ENCODE peak calls at places on chromosomes 5 and 9, in six cellular contexts. One of them, this sample, is unnamed.

GRCh38 chr9:136740069-136740468 is 2.7 kb downstream of the LCN10 start:
- DNase-seq in astrocyte: no peak
- DNase-seq in stimulated activated CD8-positive, alpha-beta memory T cell treated with anti-CD3 and anti-CD28 coated beads, Interleukin-12 subunit alpha, Interleukin-12 subunit beta, amount 100 ng/mL, for 1 hour: no peak
- DNase-seq in iris pigment epithelial cell: no peak
- DNase-seq in NCI-H1092 treated with DMSO at 0.1 percent for 48 hours: no peak
- DNase-seq in right atrium auricular region: no peak
- DNase-seq in this sample: no peak

GRCh38 chr9:121454972-121455371 is 44.7 kb downstream of the GGTA1 start:
- DNase-seq in right atrium auricular region: no peak
- DNase-seq in stimulated activated CD8-positive, alpha-beta memory T cell treated with anti-CD3 and anti-CD28 coated beads, Interleukin-12 subunit alpha, Interleukin-12 subunit beta, amount 100 ng/mL, for 1 hour: no peak
- DNase-seq in iris pigment epithelial cell: no peak
- DNase-seq in NCI-H1092 treated with DMSO at 0.1 percent for 48 hours: no peak
- DNase-seq in astrocyte: no peak
- DNase-seq in this sample: no peak

GRCh38 chr9:13001989-13002580 is 227.3 kb downstream of the LURAP1L start:
- DNase-seq in NCI-H1092 treated with DMSO at 0.1 percent for 48 hours: no peak
- DNase-seq in right atrium auricular region: no peak
- DNase-seq in iris pigment epithelial cell: no peak
- DNase-seq in stimulated activated CD8-positive, alpha-beta memory T cell treated with anti-CD3 and anti-CD28 coated beads, Interleukin-12 subunit alpha, Interleukin-12 subunit beta, amount 100 ng/mL, for 1 hour: no peak
- DNase-seq in astrocyte: no peak
- DNase-seq in this sample: no peak

GRCh38 chr5:61120534-61120933 is 41.7 kb downstream of the SMIM15 start:
- DNase-seq in right atrium auricular region: no peak
- DNase-seq in astrocyte: peak
- DNase-seq in stimulated activated CD8-positive, alpha-beta memory T cell treated with anti-CD3 and anti-CD28 coated beads, Interleukin-12 subunit alpha, Interleukin-12 subunit beta, amount 100 ng/mL, for 1 hour: no peak
- DNase-seq in iris pigment epithelial cell: peak
- DNase-seq in NCI-H1092 treated with DMSO at 0.1 percent for 48 hours: no peak
- DNase-seq in this sample: no peak

GRCh38 chr9:137482094-137482781 is 23.1 kb upstream of the NSMF start:
- DNase-seq in iris pigment epithelial cell: peak
- DNase-seq in NCI-H1092 treated with DMSO at 0.1 percent for 48 hours: no peak
- DNase-seq in astrocyte: peak
- DNase-seq in right atrium auricular region: peak
- DNase-seq in stimulated activated CD8-positive, alpha-beta memory T cell treated with anti-CD3 and anti-CD28 coated beads, Interleukin-12 subunit alpha, Interleukin-12 subunit beta, amount 100 ng/mL, for 1 hour: no peak
- DNase-seq in this sample: no peak

GRCh38 chr5:1374680-1375055 is 29.8 kb upstream of the CLPTM1L start:
- DNase-seq in right atrium auricular region: no peak
- DNase-seq in iris pigment epithelial cell: no peak
- DNase-seq in stimulated activated CD8-positive, alpha-beta memory T cell treated with anti-CD3 and anti-CD28 coated beads, Interleukin-12 subunit alpha, Interleukin-12 subunit beta, amount 100 ng/mL, for 1 hour: no peak
- DNase-seq in NCI-H1092 treated with DMSO at 0.1 percent for 48 hours: no peak
- DNase-seq in astrocyte: no peak
- DNase-seq in this sample: no peak

GRCh38 chr5:31581498-31582099 is 49.5 kb downstream of the C5orf22 start:
- DNase-seq in right atrium auricular region: no peak
- DNase-seq in astrocyte: peak
- DNase-seq in NCI-H1092 treated with DMSO at 0.1 percent for 48 hours: peak
- DNase-seq in iris pigment epithelial cell: peak
- DNase-seq in stimulated activated CD8-positive, alpha-beta memory T cell treated with anti-CD3 and anti-CD28 coated beads, Interleukin-12 subunit alpha, Interleukin-12 subunit beta, amount 100 ng/mL, for 1 hour: no peak
- DNase-seq in this sample: no peak

GRCh38 chr9:127524373-127524772 is 73.1 kb downstream of the LRSAM1 start:
- DNase-seq in right atrium auricular region: no peak
- DNase-seq in astrocyte: peak
- DNase-seq in iris pigment epithelial cell: no peak
- DNase-seq in stimulated activated CD8-positive, alpha-beta memory T cell treated with anti-CD3 and anti-CD28 coated beads, Interleukin-12 subunit alpha, Interleukin-12 subunit beta, amount 100 ng/mL, for 1 hour: no peak
- DNase-seq in NCI-H1092 treated with DMSO at 0.1 percent for 48 hours: no peak
- DNase-seq in this sample: no peak

GRCh38 chr5:95617057-95617456 is 2.8 kb upstream of the GPR150 start:
- DNase-seq in iris pigment epithelial cell: peak
- DNase-seq in stimulated activated CD8-positive, alpha-beta memory T cell treated with anti-CD3 and anti-CD28 coated beads, Interleukin-12 subunit alpha, Interleukin-12 subunit beta, amount 100 ng/mL, for 1 hour: no peak
- DNase-seq in NCI-H1092 treated with DMSO at 0.1 percent for 48 hours: no peak
- DNase-seq in astrocyte: peak
- DNase-seq in right atrium auricular region: no peak
- DNase-seq in this sample: no peak

GRCh38 chr5:71658916-71659661 is 60.0 kb upstream of the CARTPT start:
- DNase-seq in iris pigment epithelial cell: peak
- DNase-seq in right atrium auricular region: no peak
- DNase-seq in NCI-H1092 treated with DMSO at 0.1 percent for 48 hours: no peak
- DNase-seq in stimulated activated CD8-positive, alpha-beta memory T cell treated with anti-CD3 and anti-CD28 coated beads, Interleukin-12 subunit alpha, Interleukin-12 subunit beta, amount 100 ng/mL, for 1 hour: no peak
- DNase-seq in astrocyte: no peak
- DNase-seq in this sample: no peak

GRCh38 chr5:117475925-117476324 is 901.3 kb upstream of the SEMA6A start:
- DNase-seq in right atrium auricular region: no peak
- DNase-seq in NCI-H1092 treated with DMSO at 0.1 percent for 48 hours: no peak
- DNase-seq in iris pigment epithelial cell: no peak
- DNase-seq in stimulated activated CD8-positive, alpha-beta memory T cell treated with anti-CD3 and anti-CD28 coated beads, Interleukin-12 subunit alpha, Interleukin-12 subunit beta, amount 100 ng/mL, for 1 hour: no peak
- DNase-seq in astrocyte: no peak
- DNase-seq in this sample: no peak

GRCh38 chr5:35919191-35919590 is 19.2 kb downstream of the CAPSL start:
- DNase-seq in stimulated activated CD8-positive, alpha-beta memory T cell treated with anti-CD3 and anti-CD28 coated beads, Interleukin-12 subunit alpha, Interleukin-12 subunit beta, amount 100 ng/mL, for 1 hour: no peak
- DNase-seq in astrocyte: peak
- DNase-seq in iris pigment epithelial cell: peak
- DNase-seq in NCI-H1092 treated with DMSO at 0.1 percent for 48 hours: no peak
- DNase-seq in right atrium auricular region: no peak
- DNase-seq in this sample: no peak

GRCh38 chr9:96062854-96063253 is 187.4 kb downstream of the ERCC6L2 start:
- DNase-seq in iris pigment epithelial cell: no peak
- DNase-seq in NCI-H1092 treated with DMSO at 0.1 percent for 48 hours: no peak
- DNase-seq in astrocyte: no peak
- DNase-seq in stimulated activated CD8-positive, alpha-beta memory T cell treated with anti-CD3 and anti-CD28 coated beads, Interleukin-12 subunit alpha, Interleukin-12 subunit beta, amount 100 ng/mL, for 1 hour: no peak
- DNase-seq in right atrium auricular region: no peak
- DNase-seq in this sample: no peak

GRCh38 chr5:36658016-36658415 is 51.6 kb downstream of the SLC1A3 start:
- DNase-seq in stimulated activated CD8-positive, alpha-beta memory T cell treated with anti-CD3 and anti-CD28 coated beads, Interleukin-12 subunit alpha, Interleukin-12 subunit beta, amount 100 ng/mL, for 1 hour: no peak
- DNase-seq in NCI-H1092 treated with DMSO at 0.1 percent for 48 hours: no peak
- DNase-seq in right atrium auricular region: no peak
- DNase-seq in astrocyte: peak
- DNase-seq in iris pigment epithelial cell: peak
- DNase-seq in this sample: no peak

GRCh38 chr5:144017119-144017518 is 153.3 kb downstream of the YIPF5 start:
- DNase-seq in iris pigment epithelial cell: no peak
- DNase-seq in stimulated activated CD8-positive, alpha-beta memory T cell treated with anti-CD3 and anti-CD28 coated beads, Interleukin-12 subunit alpha, Interleukin-12 subunit beta, amount 100 ng/mL, for 1 hour: no peak
- DNase-seq in right atrium auricular region: no peak
- DNase-seq in NCI-H1092 treated with DMSO at 0.1 percent for 48 hours: peak
- DNase-seq in astrocyte: no peak
- DNase-seq in this sample: no peak

GRCh38 chr5:96595300-96596090 is 66.7 kb upstream of the CAST start:
- DNase-seq in NCI-H1092 treated with DMSO at 0.1 percent for 48 hours: no peak
- DNase-seq in astrocyte: no peak
- DNase-seq in iris pigment epithelial cell: no peak
- DNase-seq in right atrium auricular region: no peak
- DNase-seq in stimulated activated CD8-positive, alpha-beta memory T cell treated with anti-CD3 and anti-CD28 coated beads, Interleukin-12 subunit alpha, Interleukin-12 subunit beta, amount 100 ng/mL, for 1 hour: no peak
- DNase-seq in this sample: no peak

GRCh38 chr5:73282923-73283322 is 109.9 kb downstream of the TMEM174 start:
- DNase-seq in astrocyte: no peak
- DNase-seq in NCI-H1092 treated with DMSO at 0.1 percent for 48 hours: peak
- DNase-seq in stimulated activated CD8-positive, alpha-beta memory T cell treated with anti-CD3 and anti-CD28 coated beads, Interleukin-12 subunit alpha, Interleukin-12 subunit beta, amount 100 ng/mL, for 1 hour: no peak
- DNase-seq in right atrium auricular region: no peak
- DNase-seq in iris pigment epithelial cell: no peak
- DNase-seq in this sample: no peak

GRCh38 chr5:153938131-153938842 is 100.4 kb downstream of the FAM114A2 start:
- DNase-seq in astrocyte: no peak
- DNase-seq in NCI-H1092 treated with DMSO at 0.1 percent for 48 hours: no peak
- DNase-seq in iris pigment epithelial cell: no peak
- DNase-seq in stimulated activated CD8-positive, alpha-beta memory T cell treated with anti-CD3 and anti-CD28 coated beads, Interleukin-12 subunit alpha, Interleukin-12 subunit beta, amount 100 ng/mL, for 1 hour: no peak
- DNase-seq in right atrium auricular region: no peak
- DNase-seq in this sample: no peak

GRCh38 chr5:139764250-139764791 is 31.3 kb upstream of the PSD2 start:
- DNase-seq in stimulated activated CD8-positive, alpha-beta memory T cell treated with anti-CD3 and anti-CD28 coated beads, Interleukin-12 subunit alpha, Interleukin-12 subunit beta, amount 100 ng/mL, for 1 hour: no peak
- DNase-seq in astrocyte: no peak
- DNase-seq in NCI-H1092 treated with DMSO at 0.1 percent for 48 hours: peak
- DNase-seq in right atrium auricular region: no peak
- DNase-seq in iris pigment epithelial cell: no peak
- DNase-seq in this sample: peak

GRCh38 chr9:69877852-69878507 is 57.4 kb downstream of the CFAP95 start:
- DNase-seq in stimulated activated CD8-positive, alpha-beta memory T cell treated with anti-CD3 and anti-CD28 coated beads, Interleukin-12 subunit alpha, Interleukin-12 subunit beta, amount 100 ng/mL, for 1 hour: no peak
- DNase-seq in right atrium auricular region: no peak
- DNase-seq in astrocyte: no peak
- DNase-seq in NCI-H1092 treated with DMSO at 0.1 percent for 48 hours: peak
- DNase-seq in iris pigment epithelial cell: peak
- DNase-seq in this sample: no peak

GRCh38 chr5:90135979-90136378 is 273.6 kb downstream of the CETN3 start:
- DNase-seq in iris pigment epithelial cell: no peak
- DNase-seq in NCI-H1092 treated with DMSO at 0.1 percent for 48 hours: no peak
- DNase-seq in right atrium auricular region: no peak
- DNase-seq in astrocyte: no peak
- DNase-seq in stimulated activated CD8-positive, alpha-beta memory T cell treated with anti-CD3 and anti-CD28 coated beads, Interleukin-12 subunit alpha, Interleukin-12 subunit beta, amount 100 ng/mL, for 1 hour: no peak
- DNase-seq in this sample: no peak

GRCh38 chr9:128244443-128245226 is 31.2 kb downstream of the GOLGA2 start:
- DNase-seq in right atrium auricular region: peak
- DNase-seq in iris pigment epithelial cell: peak
- DNase-seq in NCI-H1092 treated with DMSO at 0.1 percent for 48 hours: no peak
- DNase-seq in stimulated activated CD8-positive, alpha-beta memory T cell treated with anti-CD3 and anti-CD28 coated beads, Interleukin-12 subunit alpha, Interleukin-12 subunit beta, amount 100 ng/mL, for 1 hour: no peak
- DNase-seq in astrocyte: peak
- DNase-seq in this sample: no peak

GRCh38 chr9:16121593-16121992 is 568.8 kb downstream of the CCDC171 start:
- DNase-seq in iris pigment epithelial cell: peak
- DNase-seq in stimulated activated CD8-positive, alpha-beta memory T cell treated with anti-CD3 and anti-CD28 coated beads, Interleukin-12 subunit alpha, Interleukin-12 subunit beta, amount 100 ng/mL, for 1 hour: no peak
- DNase-seq in NCI-H1092 treated with DMSO at 0.1 percent for 48 hours: no peak
- DNase-seq in right atrium auricular region: no peak
- DNase-seq in astrocyte: peak
- DNase-seq in this sample: no peak

GRCh38 chr5:66520854-66521253 is 75.3 kb upstream of the MAST4 start:
- DNase-seq in astrocyte: no peak
- DNase-seq in NCI-H1092 treated with DMSO at 0.1 percent for 48 hours: no peak
- DNase-seq in iris pigment epithelial cell: no peak
- DNase-seq in right atrium auricular region: no peak
- DNase-seq in stimulated activated CD8-positive, alpha-beta memory T cell treated with anti-CD3 and anti-CD28 coated beads, Interleukin-12 subunit alpha, Interleukin-12 subunit beta, amount 100 ng/mL, for 1 hour: no peak
- DNase-seq in this sample: no peak

GRCh38 chr9:110815361-110815760 is 146.8 kb downstream of the MUSK start:
- DNase-seq in iris pigment epithelial cell: no peak
- DNase-seq in right atrium auricular region: no peak
- DNase-seq in astrocyte: no peak
- DNase-seq in NCI-H1092 treated with DMSO at 0.1 percent for 48 hours: no peak
- DNase-seq in stimulated activated CD8-positive, alpha-beta memory T cell treated with anti-CD3 and anti-CD28 coated beads, Interleukin-12 subunit alpha, Interleukin-12 subunit beta, amount 100 ng/mL, for 1 hour: no peak
- DNase-seq in this sample: no peak

GRCh38 chr5:91950328-91950727 is 567.2 kb upstream of the ARRDC3 start:
- DNase-seq in NCI-H1092 treated with DMSO at 0.1 percent for 48 hours: no peak
- DNase-seq in iris pigment epithelial cell: no peak
- DNase-seq in astrocyte: no peak
- DNase-seq in right atrium auricular region: no peak
- DNase-seq in stimulated activated CD8-positive, alpha-beta memory T cell treated with anti-CD3 and anti-CD28 coated beads, Interleukin-12 subunit alpha, Interleukin-12 subunit beta, amount 100 ng/mL, for 1 hour: no peak
- DNase-seq in this sample: no peak

GRCh38 chr9:129606161-129607025 is 14.5 kb downstream of the C9orf50 start:
- DNase-seq in NCI-H1092 treated with DMSO at 0.1 percent for 48 hours: no peak
- DNase-seq in right atrium auricular region: no peak
- DNase-seq in iris pigment epithelial cell: peak
- DNase-seq in stimulated activated CD8-positive, alpha-beta memory T cell treated with anti-CD3 and anti-CD28 coated beads, Interleukin-12 subunit alpha, Interleukin-12 subunit beta, amount 100 ng/mL, for 1 hour: no peak
- DNase-seq in astrocyte: no peak
- DNase-seq in this sample: no peak

GRCh38 chr5:176658817-176659216 is 11.5 kb downstream of the TSPAN17 start:
- DNase-seq in astrocyte: no peak
- DNase-seq in stimulated activated CD8-positive, alpha-beta memory T cell treated with anti-CD3 and anti-CD28 coated beads, Interleukin-12 subunit alpha, Interleukin-12 subunit beta, amount 100 ng/mL, for 1 hour: no peak
- DNase-seq in right atrium auricular region: no peak
- DNase-seq in NCI-H1092 treated with DMSO at 0.1 percent for 48 hours: no peak
- DNase-seq in iris pigment epithelial cell: peak
- DNase-seq in this sample: no peak

GRCh38 chr9:27355166-27355565 is 58.2 kb upstream of the EQTN start:
- DNase-seq in astrocyte: no peak
- DNase-seq in stimulated activated CD8-positive, alpha-beta memory T cell treated with anti-CD3 and anti-CD28 coated beads, Interleukin-12 subunit alpha, Interleukin-12 subunit beta, amount 100 ng/mL, for 1 hour: no peak
- DNase-seq in NCI-H1092 treated with DMSO at 0.1 percent for 48 hours: no peak
- DNase-seq in right atrium auricular region: no peak
- DNase-seq in iris pigment epithelial cell: peak
- DNase-seq in this sample: no peak

This sample was measured in caudate nucleus.